ENCODE peak calls at places on chromosomes 1 and 21, in four cellular contexts. I, X, B and A are unnamed samples.

GRCh38 chr1:115186871-115187270 is 97.6 kb upstream of the TSPAN2 start:
- DNase-seq in I (no peak), X (no peak), B (no peak), A (no peak)

GRCh38 chr1:238648756-238649155 is 737.6 kb upstream of the CHRM3 start:
- DNase-seq in I (no peak), X (no peak), B (no peak), A (no peak)

GRCh38 chr1:40384887-40385286 is 11.4 kb downstream of the SMAP2 start:
- DNase-seq in I (no peak), X (no peak), B (no peak), A (no peak)

GRCh38 chr1:211705439-211706205 is 30.2 kb upstream of the NEK2 start:
- DNase-seq in I (no peak), X (no peak), B (no peak), A (no peak)

GRCh38 chr1:234533975-234534876 is 55.2 kb upstream of the TARBP1 start:
- DNase-seq in I (no peak), X (no peak), B (no peak), A (no peak)

GRCh38 chr1:14606632-14607031 is 8.1 kb downstream of the KAZN start:
- DNase-seq in I (peak; percentile 24), X (no peak), B (no peak), A (no peak)

GRCh38 chr21:39137248-39138186 is 45.7 kb downstream of the PSMG1 start:
- DNase-seq in I (peak; percentile 71), X (no peak), B (no peak), A (peak; percentile 9)

GRCh38 chr1:173426057-173426456 is 51.1 kb upstream of the PRDX6 start:
- DNase-seq in I (peak; percentile 69), X (no peak), B (no peak), A (no peak)

GRCh38 chr1:162633327-162633762 is 1.1 kb downstream of the DDR2 start:
- DNase-seq in I (no peak), X (peak; percentile 64), B (no peak), A (no peak)

GRCh38 chr1:234186037-234186688 is 187.1 kb upstream of the COA6 start:
- DNase-seq in I (no peak), X (no peak), B (no peak), A (no peak)

GRCh38 chr1:175872588-175872987 is 129.2 kb upstream of the TNR start:
- DNase-seq in I (no peak), X (no peak), B (no peak), A (no peak)

GRCh38 chr21:40151611-40152010 is 284.4 kb downstream of the PCP4 start:
- DNase-seq in I (no peak), X (no peak), B (no peak), A (no peak)

GRCh38 chr1:81760487-81761097 is 40.1 kb upstream of the ADGRL2 start:
- DNase-seq in I (no peak), X (no peak), B (no peak), A (no peak)

GRCh38 chr1:71081697-71082080 is 854 bp upstream of the ZRANB2 start:
- DNase-seq in I (peak; percentile 63), X (no peak), B (no peak), A (peak; percentile 2)

GRCh38 chr1:192807968-192808587 is 761 bp upstream of the RGS2 start:
- DNase-seq in I (no peak), X (no peak), B (no peak), A (no peak)

GRCh38 chr1:172308577-172308976 is 111.9 kb upstream of the C1orf105 start:
- DNase-seq in I (no peak), X (no peak), B (no peak), A (no peak)

GRCh38 chr1:52294580-52294979 is 71.4 kb downstream of the CC2D1B start:
- DNase-seq in I (no peak), X (no peak), B (no peak), A (no peak)

GRCh38 chr1:223500560-223501425 is 107.6 kb downstream of the CCDC185 start:
- DNase-seq in I (no peak), X (no peak), B (no peak), A (no peak)

GRCh38 chr1:110783292-110783918 is 89.5 kb upstream of the CD53 start:
- DNase-seq in I (peak; percentile 74), X (no peak), B (no peak), A (peak; percentile 61)

GRCh38 chr1:9835758-9836631 is 12.2 kb upstream of the CLSTN1 start:
- DNase-seq in I (no peak), X (no peak), B (no peak), A (no peak)

GRCh38 chr1:179002552-179003345 is 22.9 kb upstream of the FAM20B start:
- DNase-seq in I (peak; percentile 88), X (no peak), B (peak; percentile 28), A (peak; percentile 64)

DNA sequence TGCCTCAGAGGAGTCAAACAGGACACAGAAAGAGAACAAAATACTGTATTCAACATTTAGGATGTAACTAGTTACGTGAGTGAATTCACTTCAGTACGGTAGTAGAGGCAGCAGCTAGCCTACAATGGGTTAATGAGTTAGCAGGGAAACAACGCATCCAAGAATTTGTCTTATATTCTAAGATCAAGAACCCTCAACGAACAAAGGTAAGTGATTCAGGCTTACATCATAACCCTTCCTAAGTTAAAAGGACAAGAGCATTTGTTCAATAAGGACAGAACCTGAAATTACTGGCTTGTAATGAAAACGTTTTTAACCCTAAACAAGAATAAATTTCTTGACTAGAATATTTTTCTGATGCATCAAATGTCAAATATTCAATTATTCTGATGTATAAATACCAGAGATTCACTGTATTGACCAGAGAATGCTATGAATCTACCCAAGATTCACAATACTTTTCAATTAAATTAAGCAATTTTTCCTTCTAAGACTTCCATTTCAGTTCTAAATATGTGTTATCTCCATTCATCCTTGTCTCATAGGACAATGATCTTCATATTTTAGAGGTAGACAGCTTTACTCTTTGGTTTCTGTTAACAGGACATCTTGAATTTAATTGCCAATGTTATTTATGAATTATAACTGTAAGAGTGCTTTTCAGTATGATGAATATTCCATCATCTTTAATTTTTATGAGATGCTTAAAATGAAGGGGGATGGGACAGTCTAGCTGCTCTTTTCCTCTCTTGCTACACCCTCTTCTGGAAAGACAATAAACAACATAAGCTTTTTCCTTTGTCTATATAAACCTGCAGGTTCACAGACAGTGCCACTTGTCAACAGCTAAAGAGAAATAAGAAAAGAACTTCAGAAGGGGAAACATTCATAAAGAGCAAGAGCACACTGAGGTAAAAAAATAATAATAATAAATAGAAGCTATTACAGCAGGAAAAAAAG is 209.5 kb downstream of the SMYD3 start:
- DNase-seq in I (no peak), X (no peak), B (no peak), A (no peak)
- TF ChIP-seq SPI1 in I (no peak), X (no peak), B (no peak), A (no peak)

GRCh38 chr1:209672705-209673630 is 2.2 kb upstream of the G0S2 start:
- DNase-seq in I (peak; percentile 32), X (peak; percentile 90), B (peak; percentile 56), A (no peak)

GRCh38 chr1:209678981-209679539 is 3.8 kb downstream of the G0S2 start:
- DNase-seq in I (no peak), X (no peak), B (no peak), A (no peak)

GRCh38 chr1:209674957-209675566 is at the start of gene G0S2:
- DNase-seq in I (peak; percentile 64), X (no peak), B (no peak), A (no peak)

GRCh38 chr1:209673631-209674417 is 1.4 kb upstream of the G0S2 start:
- DNase-seq in I (peak; percentile 38), X (no peak), B (no peak), A (no peak)

DNA sequence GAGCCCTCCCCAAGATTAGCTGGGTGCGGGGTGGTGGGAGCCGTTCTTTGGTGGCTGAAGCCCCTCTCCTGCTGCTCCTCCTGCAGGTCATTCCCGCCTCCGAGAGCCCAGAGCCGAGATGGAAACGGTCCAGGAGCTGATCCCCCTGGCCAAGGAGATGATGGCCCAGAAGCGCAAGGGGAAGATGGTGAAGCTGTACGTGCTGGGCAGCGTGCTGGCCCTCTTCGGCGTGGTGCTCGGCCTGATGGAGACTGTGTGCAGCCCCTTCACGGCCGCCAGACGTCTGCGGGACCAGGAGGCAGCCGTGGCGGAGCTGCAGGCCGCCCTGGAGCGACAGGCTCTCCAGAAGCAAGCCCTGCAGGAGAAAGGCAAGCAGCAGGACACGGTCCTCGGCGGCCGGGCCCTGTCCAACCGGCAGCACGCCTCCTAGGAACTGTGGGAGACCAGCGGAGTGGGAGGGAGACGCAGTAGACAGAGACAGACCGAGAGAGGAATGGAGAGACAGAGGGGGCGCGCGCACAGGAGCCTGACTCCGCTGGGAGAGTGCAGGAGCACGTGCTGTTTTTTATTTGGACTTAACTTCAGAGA is 449 bp downstream of the G0S2 start:
- DNase-seq in I (peak; percentile 23), X (no peak), B (no peak), A (no peak)
- TF ChIP-seq SPI1 in I (no peak), X (no peak), B (no peak), A (no peak)

GRCh38 chr21:42860345-42860744 is 19.0 kb downstream of the WDR4 start:
- DNase-seq in I (no peak), X (no peak), B (no peak), A (no peak)
- TF ChIP-seq SPI1 in I (no peak), X (no peak), B (no peak), A (no peak)

GRCh38 chr1:230686747-230687146 is 27.2 kb downstream of the AGT start:
- DNase-seq in I (no peak), X (no peak), B (no peak), A (no peak)
- TF ChIP-seq SPI1 in I (no peak), X (no peak), B (no peak), A (no peak)

DNA sequence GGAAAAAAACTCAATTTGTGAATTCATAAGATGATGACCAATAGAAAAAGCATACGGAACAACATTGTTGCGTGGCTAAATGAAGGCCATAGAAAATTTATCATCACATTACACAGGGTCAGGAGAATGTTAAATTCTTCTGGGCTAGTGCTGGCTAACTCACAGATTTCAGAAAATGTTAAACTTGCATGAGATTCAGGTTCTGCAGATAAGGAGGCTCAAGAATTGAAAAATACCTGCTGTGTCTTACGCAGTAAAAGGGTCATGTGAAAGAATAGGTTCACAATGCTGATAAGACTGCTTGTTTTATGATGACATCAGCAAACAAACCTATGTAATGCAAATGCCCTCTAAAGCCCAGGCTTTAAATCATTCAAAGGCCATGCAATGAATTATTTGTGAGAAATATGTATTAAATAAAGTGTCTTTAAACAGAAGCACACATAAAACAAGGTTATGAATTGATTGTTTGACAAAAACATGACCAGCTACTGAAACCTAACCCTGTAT is 378.8 kb downstream of the USP25 start:
- DNase-seq in I (no peak), X (no peak), B (no peak), A (no peak)
- TF ChIP-seq SPI1 in I (no peak), X (no peak), B (no peak), A (no peak)

GRCh38 chr1:166840309-166841302 is 1.3 kb downstream of the POGK start:
- DNase-seq in I (peak; percentile 83), X (no peak), B (no peak), A (no peak)
- TF ChIP-seq SPI1 in I (peak; percentile 27), X (no peak), B (no peak), A (peak; percentile 77)

GRCh38 chr1:202644219-202645096 is 65.8 kb downstream of the SYT2 start:
- DNase-seq in I (no peak), X (no peak), B (no peak), A (no peak)
- TF ChIP-seq SPI1 in I (no peak), X (no peak), B (no peak), A (no peak)

GRCh38 chr21:33479679-33480480 is at the start of gene TMEM50B:
- DNase-seq in I (peak; percentile 98), X (peak; percentile 79), B (peak; percentile 93), A (peak; percentile 95)

GRCh38 chr21:33477066-33477465 is 2.7 kb downstream of the TMEM50B start:
- DNase-seq in I (no peak), X (no peak), B (no peak), A (no peak)

GRCh38 chr21:33478182-33478581 is 1.6 kb downstream of the TMEM50B start:
- DNase-seq in I (peak; percentile 20), X (no peak), B (no peak), A (no peak)

GRCh38 chr21:33480481-33481103 is 818 bp upstream of the TMEM50B start:
- DNase-seq in I (no peak), X (no peak), B (no peak), A (no peak)

GRCh38 chr21:33478858-33479678 is 706 bp downstream of the TMEM50B start:
- DNase-seq in I (peak; percentile 64), X (no peak), B (peak; percentile 52), A (peak; percentile 27)
- TF ChIP-seq SPI1 in I (no peak), X (no peak), B (no peak), A (no peak)